ENCODE peak calls at places on chromosomes 1 and 21, in six cellular contexts. Y, M, P, J, W and V are unnamed samples.

GRCh38 chr21:25625036-25625435 is 14.0 kb upstream of the JAM2 start:
- DNase-seq in M (no peak), P (no peak), J (no peak), Y (peak), W (no peak), V (no peak)

GRCh38 chr1:99700020-99700419 is 54.1 kb downstream of the PALMD start:
- DNase-seq in J (no peak), M (no peak), P (no peak), Y (no peak), W (no peak), V (no peak)

GRCh38 chr21:37915941-37916794 is at the start of gene KCNJ6:
- DNase-seq in Y (peak), M (peak), J (peak), P (no peak), W (peak), V (no peak)

GRCh38 chr1:41427943-41428735 is 56.3 kb downstream of the EDN2 start:
- DNase-seq in M (no peak), Y (no peak), J (no peak), W (no peak), P (no peak), V (no peak)

GRCh38 chr1:153192697-153193096 is 10.5 kb upstream of the LELP1 start:
- DNase-seq in W (peak), M (no peak), J (peak), Y (no peak), P (no peak), V (no peak)

GRCh38 chr1:231958448-231958847 is 331.9 kb downstream of the DISC1 start:
- DNase-seq in P (no peak), W (no peak), J (no peak), Y (peak), M (no peak), V (no peak)

GRCh38 chr1:1051127-1051810 is 22.8 kb downstream of the RNF223 start:
- DNase-seq in J (no peak), Y (no peak), P (no peak), W (no peak), M (no peak), V (no peak)

GRCh38 chr21:46422636-46423241 is 36.0 kb upstream of the DIP2A start:
- DNase-seq in P (no peak), Y (no peak), J (no peak), W (no peak), M (no peak), V (no peak)

GRCh38 chr1:160834945-160835565 is 27.6 kb downstream of the CD244 start:
- DNase-seq in W (no peak), Y (peak), M (peak), P (peak), J (peak), V (peak)

GRCh38 chr1:169584483-169585144 is 1.7 kb downstream of the F5 start:
- DNase-seq in M (no peak), Y (no peak), W (no peak), J (peak), P (no peak), V (no peak)
- TF ChIP-seq POLR2A in M (no peak), Y (no peak), W (no peak), J (no peak), P (no peak), V (no peak)

GRCh38 chr1:181135815-181136737 is 47.6 kb downstream of the IER5 start:
- DNase-seq in W (no peak), Y (peak), P (no peak), J (peak), M (no peak), V (no peak)
- H3K4me3 ChIP-seq in W (no peak), Y (no peak), P (no peak), J (no peak), M (no peak), V (no peak)

GRCh38 chr1:95467036-95467435 is 233.0 kb downstream of the RWDD3 start:
- DNase-seq in W (no peak), P (no peak), M (no peak), J (no peak), Y (no peak), V (no peak)
- TF ChIP-seq CTCF in W (no peak), P (no peak), M (no peak), J (no peak), Y (peak), V (no peak)

GRCh38 chr1:43204394-43204793 is 32.3 kb downstream of the CFAP57 start:
- DNase-seq in M (no peak), P (no peak), W (no peak), Y (no peak), J (no peak), V (no peak)

GRCh38 chr1:43194509-43194908 is 22.4 kb downstream of the CFAP57 start:
- DNase-seq in Y (no peak), J (no peak), W (no peak), M (no peak), P (no peak), V (no peak)

GRCh38 chr1:43203859-43204258 is 31.7 kb downstream of the CFAP57 start:
- DNase-seq in M (no peak), Y (no peak), P (no peak), W (no peak), J (no peak), V (no peak)

GRCh38 chr1:43197343-43198127 is 25.4 kb downstream of the CFAP57 start:
- DNase-seq in W (no peak), M (no peak), J (no peak), Y (no peak), P (no peak), V (no peak)

DNA sequence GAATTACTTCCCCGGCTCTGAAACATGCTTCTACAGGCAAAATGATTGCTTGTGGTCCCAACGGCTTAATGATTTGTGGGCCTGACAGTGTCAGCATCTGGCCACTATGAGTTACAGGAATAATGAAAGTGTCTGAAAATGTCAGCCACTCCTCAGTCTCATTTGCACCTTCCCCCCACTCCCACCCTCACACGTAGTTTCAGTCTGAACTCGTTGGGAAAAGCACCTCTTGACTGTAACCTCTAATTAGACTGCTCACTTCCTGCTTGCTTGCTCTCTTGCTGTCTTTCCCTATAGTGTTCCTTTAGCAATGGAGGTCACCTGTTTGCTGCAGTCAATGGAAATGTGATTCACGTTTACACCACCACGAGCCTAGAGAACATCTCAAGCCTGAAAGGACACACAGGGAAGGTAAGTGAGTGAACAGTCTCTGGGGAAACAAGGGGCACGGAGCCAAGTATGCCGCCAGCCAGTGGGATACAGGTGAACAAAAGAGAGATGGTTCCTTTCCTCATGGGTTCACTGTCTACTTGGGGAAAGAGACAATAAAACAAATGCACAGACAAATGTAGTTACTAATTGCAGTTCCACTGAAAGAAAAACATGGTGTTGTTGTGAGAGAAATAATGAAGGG is 27.1 kb downstream of the CFAP57 start:
- DNase-seq in Y (no peak), W (no peak), J (no peak), M (no peak), P (no peak), V (no peak)
- TF ChIP-seq POLR2A in Y (no peak), W (no peak), J (no peak), M (no peak), P (no peak), V (no peak)

GRCh38 chr1:172723251-172723650 is 64.3 kb downstream of the FASLG start:
- DNase-seq in P (no peak), W (no peak), M (no peak), Y (peak), J (no peak), V (no peak)

GRCh38 chr1:172727275-172727674 is 68.4 kb downstream of the FASLG start:
- DNase-seq in J (no peak), P (no peak), W (no peak), M (no peak), Y (no peak), V (no peak)

GRCh38 chr1:172727956-172728603 is 69.2 kb downstream of the FASLG start:
- DNase-seq in Y (peak), P (no peak), J (peak), M (no peak), W (no peak), V (no peak)

GRCh38 chr1:172726740-172727139 is 67.8 kb downstream of the FASLG start:
- DNase-seq in P (no peak), J (no peak), M (no peak), W (no peak), Y (no peak), V (no peak)

GRCh38 chr1:172724746-172725613 is 66.1 kb downstream of the FASLG start:
- DNase-seq in W (no peak), P (no peak), Y (no peak), J (no peak), M (no peak), V (no peak)
- H3K4me3 ChIP-seq in W (no peak), P (no peak), Y (no peak), J (no peak), M (no peak), V (no peak)

GRCh38 chr1:35443768-35444518 is 113.3 kb downstream of the KIAA0319L start:
- DNase-seq in P (no peak), W (no peak), M (no peak), J (no peak), Y (peak), V (no peak)
- TF ChIP-seq CTCF in P (no peak), W (no peak), M (no peak), J (no peak), Y (peak), V (no peak)

DNA sequence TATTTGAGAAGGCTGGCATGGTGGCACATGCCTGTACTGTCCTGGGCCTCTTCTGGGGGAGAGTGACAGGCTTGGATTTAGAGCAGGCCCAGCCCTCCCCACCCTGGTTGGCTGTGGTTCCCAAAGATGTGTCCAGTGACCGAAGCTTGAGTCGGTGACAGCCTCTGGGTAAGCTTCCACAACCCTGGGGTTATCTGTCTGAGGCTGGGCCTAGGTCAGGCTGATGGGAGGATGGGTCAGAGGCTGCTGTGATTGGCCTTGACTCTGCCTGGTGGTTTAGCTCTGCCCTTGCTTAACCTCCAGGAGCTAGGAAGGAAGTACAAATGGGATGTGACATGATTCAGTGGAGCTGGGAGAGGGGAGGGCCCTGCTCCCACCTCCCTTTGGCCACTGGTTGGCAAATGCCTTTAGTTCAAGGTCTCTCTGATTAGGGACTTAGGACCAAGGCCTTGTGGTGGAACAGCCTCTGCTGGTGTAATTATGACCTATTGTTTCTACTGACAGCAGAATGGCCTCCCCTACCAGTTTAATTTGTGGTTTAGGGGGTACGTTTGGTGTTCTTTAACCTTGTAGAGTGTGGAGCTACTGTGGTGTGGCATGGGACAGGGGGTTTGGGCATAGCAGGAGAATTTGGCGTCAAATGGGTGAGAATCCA is 16.6 kb downstream of the NUDC start:
- DNase-seq in W (no peak), M (no peak), P (no peak), Y (no peak), J (no peak), V (no peak)
- TF ChIP-seq POLR2A in W (no peak), M (no peak), P (no peak), Y (no peak), J (no peak), V (no peak)

DNA sequence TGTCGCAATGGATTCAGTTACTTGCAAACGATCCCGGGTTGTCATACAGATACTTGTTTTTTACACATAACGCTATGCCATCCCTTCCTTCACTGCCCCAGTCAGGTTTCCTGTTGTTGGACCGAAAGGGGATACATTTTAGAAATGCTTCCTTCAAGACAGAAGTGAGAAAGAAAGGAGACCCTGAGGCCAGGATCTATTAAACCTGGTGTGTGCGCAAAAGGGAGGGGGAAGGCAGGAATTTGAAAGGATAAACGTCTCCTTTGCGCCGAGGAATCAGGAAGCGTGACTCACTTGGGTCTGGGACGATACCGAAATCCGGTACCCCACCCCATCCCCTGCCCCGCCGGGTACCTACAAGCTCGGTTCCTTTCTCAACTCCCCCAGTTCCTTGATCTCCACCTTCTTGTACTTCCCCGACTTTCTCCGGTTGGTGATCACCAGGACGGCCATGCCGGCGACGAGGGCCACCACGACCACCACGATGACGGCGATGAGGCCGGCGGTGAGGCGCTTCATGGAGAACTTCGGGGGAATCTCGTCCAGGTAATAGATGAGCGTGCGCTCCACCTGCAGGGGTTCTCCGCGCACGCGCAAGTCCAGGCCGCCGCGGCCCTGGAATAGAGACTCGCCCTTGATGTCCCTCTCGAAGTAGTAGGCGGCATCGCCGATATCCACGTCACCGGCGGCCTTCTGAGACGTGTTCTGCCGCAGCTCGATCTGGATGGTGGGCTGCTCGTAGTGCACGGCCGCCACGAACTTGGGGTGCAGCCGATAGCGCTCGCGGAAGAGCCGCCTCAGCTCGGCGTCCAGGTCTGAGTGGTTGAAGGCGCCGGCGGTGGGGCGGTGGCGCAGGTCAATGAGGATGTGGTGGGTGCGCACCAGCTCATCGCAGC is 973 bp downstream of the TACSTD2 start:
- DNase-seq in P (no peak), M (peak), W (peak), J (no peak), Y (no peak), V (no peak)
- H3K4me3 ChIP-seq in P (peak), M (peak), W (peak), J (no peak), Y (no peak), V (peak)

DNA sequence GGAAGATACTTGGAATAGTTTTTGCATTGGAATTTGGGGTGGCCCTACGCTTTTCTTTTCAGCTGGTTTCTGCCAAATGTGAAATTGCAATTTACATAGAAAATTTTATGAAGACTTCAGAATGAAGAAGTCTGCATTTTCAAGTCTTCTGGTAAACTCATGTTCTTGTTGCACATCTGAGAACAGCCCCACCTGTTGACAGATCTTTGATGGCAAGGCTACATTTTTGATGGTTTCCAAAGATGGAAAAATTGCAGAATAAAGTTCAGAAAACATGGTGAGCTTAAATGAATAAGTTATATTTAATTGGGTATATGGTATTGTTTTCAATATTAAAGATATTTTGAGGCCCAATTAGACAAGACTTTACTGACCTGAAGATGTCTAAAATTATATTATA is 25.4 kb downstream of the OLFM3 start:
- DNase-seq in W (no peak), M (no peak), P (no peak), Y (peak), J (peak), V (no peak)
- TF ChIP-seq CTCF in W (no peak), M (no peak), P (no peak), Y (no peak), J (no peak), V (no peak)